ENCODE peak calls at places on chromosomes 5 and 9, in five cellular contexts. One of them, this sample, is unnamed.

GRCh38 chr5:76714771-76715483 is 999 bp upstream of the F2R start:
- DNase-seq in AG09309: no peak
- DNase-seq in fibroblast of lung: peak; percentile 24
- DNase-seq in stimulated activated CD8-positive, alpha-beta memory T cell treated with anti-CD3 and anti-CD28 coated beads, Interleukin-15, amount 100 ng/mL, for 1 hour: no peak
- DNase-seq in DMS153: no peak
- DNase-seq in this sample: no peak

GRCh38 chr5:73544429-73545402 is 20.7 kb downstream of the ANKRA2 start:
- DNase-seq in stimulated activated CD8-positive, alpha-beta memory T cell treated with anti-CD3 and anti-CD28 coated beads, Interleukin-15, amount 100 ng/mL, for 1 hour: no peak
- DNase-seq in AG09309: no peak
- DNase-seq in DMS153: peak; percentile 95
- DNase-seq in fibroblast of lung: no peak
- DNase-seq in this sample: peak; percentile 91

GRCh38 chr9:34363619-34364351 is 12.9 kb downstream of the MYORG start:
- DNase-seq in fibroblast of lung: no peak
- DNase-seq in AG09309: no peak
- DNase-seq in stimulated activated CD8-positive, alpha-beta memory T cell treated with anti-CD3 and anti-CD28 coated beads, Interleukin-15, amount 100 ng/mL, for 1 hour: no peak
- DNase-seq in DMS153: no peak
- DNase-seq in this sample: no peak

GRCh38 chr5:81782811-81783210 is 31.9 kb upstream of the SSBP2 start:
- DNase-seq in fibroblast of lung: peak; percentile 23
- DNase-seq in DMS153: no peak
- DNase-seq in stimulated activated CD8-positive, alpha-beta memory T cell treated with anti-CD3 and anti-CD28 coated beads, Interleukin-15, amount 100 ng/mL, for 1 hour: no peak
- DNase-seq in AG09309: no peak
- DNase-seq in this sample: no peak

GRCh38 chr9:119117409-119117808 is 251.8 kb downstream of the BRINP1 start:
- DNase-seq in AG09309: no peak
- DNase-seq in DMS153: no peak
- DNase-seq in fibroblast of lung: no peak
- DNase-seq in stimulated activated CD8-positive, alpha-beta memory T cell treated with anti-CD3 and anti-CD28 coated beads, Interleukin-15, amount 100 ng/mL, for 1 hour: no peak
- DNase-seq in this sample: no peak

GRCh38 chr9:131747352-131747751 is 7.5 kb upstream of the RAPGEF1 start:
- DNase-seq in fibroblast of lung: peak; percentile 43
- DNase-seq in DMS153: no peak
- DNase-seq in AG09309: peak; percentile 47
- DNase-seq in stimulated activated CD8-positive, alpha-beta memory T cell treated with anti-CD3 and anti-CD28 coated beads, Interleukin-15, amount 100 ng/mL, for 1 hour: no peak
- DNase-seq in this sample: peak; percentile 56

GRCh38 chr5:64144429-64145215 is 21.0 kb upstream of the RNF180 start:
- DNase-seq in fibroblast of lung: peak; percentile 71
- DNase-seq in stimulated activated CD8-positive, alpha-beta memory T cell treated with anti-CD3 and anti-CD28 coated beads, Interleukin-15, amount 100 ng/mL, for 1 hour: no peak
- DNase-seq in AG09309: peak; percentile 8
- DNase-seq in DMS153: no peak
- DNase-seq in this sample: no peak

GRCh38 chr9:83441390-83441789 is 96.8 kb downstream of the FRMD3 start:
- DNase-seq in AG09309: no peak
- DNase-seq in stimulated activated CD8-positive, alpha-beta memory T cell treated with anti-CD3 and anti-CD28 coated beads, Interleukin-15, amount 100 ng/mL, for 1 hour: no peak
- DNase-seq in DMS153: no peak
- DNase-seq in fibroblast of lung: no peak
- DNase-seq in this sample: no peak

GRCh38 chr5:60677831-60678664 is 21.9 kb downstream of the DEPDC1B start:
- DNase-seq in AG09309: no peak
- DNase-seq in fibroblast of lung: peak; percentile 36
- DNase-seq in stimulated activated CD8-positive, alpha-beta memory T cell treated with anti-CD3 and anti-CD28 coated beads, Interleukin-15, amount 100 ng/mL, for 1 hour: no peak
- DNase-seq in DMS153: peak; percentile 0
- DNase-seq in this sample: peak; percentile 25

GRCh38 chr9:137114613-137115393 is at the start of gene DPP7:
- DNase-seq in DMS153: no peak
- DNase-seq in fibroblast of lung: no peak
- DNase-seq in AG09309: no peak
- DNase-seq in stimulated activated CD8-positive, alpha-beta memory T cell treated with anti-CD3 and anti-CD28 coated beads, Interleukin-15, amount 100 ng/mL, for 1 hour: peak; percentile 53
- DNase-seq in this sample: peak; percentile 61

GRCh38 chr5:2917524-2917923 is 166.0 kb upstream of the IRX2 start:
- DNase-seq in fibroblast of lung: no peak
- DNase-seq in AG09309: no peak
- DNase-seq in DMS153: no peak
- DNase-seq in stimulated activated CD8-positive, alpha-beta memory T cell treated with anti-CD3 and anti-CD28 coated beads, Interleukin-15, amount 100 ng/mL, for 1 hour: no peak
- DNase-seq in this sample: no peak

GRCh38 chr5:93790401-93790800 is 49.0 kb upstream of the POU5F2 start:
- DNase-seq in AG09309: peak; percentile 24
- DNase-seq in fibroblast of lung: peak; percentile 41
- DNase-seq in DMS153: no peak
- DNase-seq in stimulated activated CD8-positive, alpha-beta memory T cell treated with anti-CD3 and anti-CD28 coated beads, Interleukin-15, amount 100 ng/mL, for 1 hour: no peak
- DNase-seq in this sample: no peak

GRCh38 chr9:37509536-37509935 is 23.8 kb downstream of the POLR1E start:
- DNase-seq in AG09309: no peak
- DNase-seq in DMS153: no peak
- DNase-seq in stimulated activated CD8-positive, alpha-beta memory T cell treated with anti-CD3 and anti-CD28 coated beads, Interleukin-15, amount 100 ng/mL, for 1 hour: no peak
- DNase-seq in fibroblast of lung: no peak
- DNase-seq in this sample: no peak

GRCh38 chr9:33164138-33164809 is 2.9 kb downstream of the B4GALT1 start:
- DNase-seq in AG09309: no peak
- DNase-seq in stimulated activated CD8-positive, alpha-beta memory T cell treated with anti-CD3 and anti-CD28 coated beads, Interleukin-15, amount 100 ng/mL, for 1 hour: no peak
- DNase-seq in fibroblast of lung: no peak
- DNase-seq in DMS153: no peak
- DNase-seq in this sample: no peak

GRCh38 chr5:120062515-120062917 is 401.6 kb upstream of the PRR16 start:
- DNase-seq in AG09309: peak; percentile 45
- DNase-seq in stimulated activated CD8-positive, alpha-beta memory T cell treated with anti-CD3 and anti-CD28 coated beads, Interleukin-15, amount 100 ng/mL, for 1 hour: no peak
- DNase-seq in fibroblast of lung: peak; percentile 84
- DNase-seq in DMS153: no peak
- DNase-seq in this sample: no peak